ENCODE peak calls at places on chromosomes 1 and 21, in five cellular contexts. B, J, A, V and R are unnamed samples.

GRCh38 chr21:45806042-45806441 is 162.5 kb downstream of the PCBP3 start:
- DNase-seq in J (no peak), B (no peak), A (no peak), V (no peak), R (no peak)

GRCh38 chr1:41021526-41022308 is at the start of gene SLFNL1:
- DNase-seq in A (no peak), V (peak; percentile 19), J (no peak), B (peak; percentile 65), R (no peak)

GRCh38 chr1:150148834-150149489 is 754 bp upstream of the PLEKHO1 start:
- DNase-seq in V (no peak), A (no peak), J (no peak), B (no peak), R (no peak)

GRCh38 chr1:203751051-203751450 is 13.9 kb upstream of the LAX1 start:
- DNase-seq in A (no peak), B (no peak), J (no peak), V (peak; percentile 72), R (no peak)

GRCh38 chr1:234039603-234040002 is 135.1 kb downstream of the SLC35F3 start:
- DNase-seq in B (no peak), J (no peak), V (no peak), A (no peak), R (no peak)

GRCh38 chr1:58773406-58773840 is 10.4 kb downstream of the JUN start:
- DNase-seq in A (no peak), V (no peak), B (peak; percentile 13), J (no peak), R (no peak)

GRCh38 chr1:235375919-235376600 is 8.8 kb downstream of the TBCE start:
- DNase-seq in V (no peak), J (no peak), B (no peak), A (no peak), R (no peak)

GRCh38 chr1:202076050-202076511 is 46.6 kb upstream of the GPR37L1 start:
- DNase-seq in V (no peak), J (no peak), A (no peak), B (no peak), R (no peak)

GRCh38 chr1:57473448-57473847 is 49.6 kb upstream of the DAB1 start:
- DNase-seq in A (no peak), B (no peak), J (no peak), V (no peak), R (no peak)

GRCh38 chr1:44811714-44812151 is 3.4 kb downstream of the BTBD19 start:
- DNase-seq in V (peak; percentile 84), J (no peak), B (no peak), A (no peak), R (no peak)

GRCh38 chr1:236576004-236576403 is 28.3 kb downstream of the HEATR1 start:
- DNase-seq in B (no peak), A (no peak), V (peak; percentile 54), J (no peak), R (no peak)

GRCh38 chr1:152683846-152684245 is 2.1 kb upstream of the LCE2B start:
- DNase-seq in J (no peak), V (no peak), B (no peak), A (no peak), R (no peak)

GRCh38 chr1:155940993-155941844 is at the start of gene RXFP4:
- DNase-seq in J (no peak), V (no peak), A (no peak), B (peak; percentile 58), R (no peak)

GRCh38 chr1:96487404-96487803 is 234.2 kb upstream of the PTBP2 start:
- DNase-seq in J (no peak), V (no peak), B (peak; percentile 27), A (peak; percentile 15), R (no peak)

GRCh38 chr1:68232354-68233148 is at the start of gene WLS:
- DNase-seq in B (peak; percentile 82), J (no peak), V (peak; percentile 58), A (peak; percentile 24), R (peak; percentile 77)

GRCh38 chr1:221069956-221070355 is 190.7 kb downstream of the HLX start:
- DNase-seq in A (no peak), V (no peak), J (no peak), B (no peak), R (no peak)

GRCh38 chr1:238951809-238952208 is 434.6 kb upstream of the CHRM3 start:
- DNase-seq in V (peak; percentile 40), B (peak; percentile 33), J (no peak), A (peak; percentile 51), R (no peak)

GRCh38 chr1:180235502-180236239 is 5.6 kb downstream of the LHX4 start:
- DNase-seq in J (no peak), A (no peak), V (no peak), B (no peak), R (no peak)

GRCh38 chr1:97417661-97418060 is 503.2 kb downstream of the DPYD start:
- DNase-seq in V (no peak), A (no peak), B (no peak), J (no peak), R (no peak)

GRCh38 chr1:42173961-42174715 is 9.6 kb upstream of the GUCA2A start:
- DNase-seq in B (no peak), V (no peak), A (no peak), J (no peak), R (no peak)

GRCh38 chr1:8406946-8407345 is 89.0 kb downstream of the SLC45A1 start:
- DNase-seq in V (no peak), B (no peak), J (no peak), A (no peak), R (no peak)

GRCh38 chr21:27026501-27026900 is 59.6 kb upstream of the ADAMTS5 start:
- DNase-seq in J (no peak), B (no peak), A (no peak), V (no peak), R (no peak)